ENCODE peak calls at places on chromosomes 4 and X, in four cellular contexts. V is HCT116, S is K562, Q is GM12878. K is an unnamed sample. For H3K36me3, the result is how much of the 10 kb centered on the place peaks cover.

GRCh38 chrX:40778861-40779575 is 43.7 kb upstream of the MED14 start:
- DNase-seq in V (peak), S (no peak), Q (no peak), K (no peak)

GRCh38 chrX:135194684-135195083 is 23.5 kb upstream of the CT55 start:
- DNase-seq in V (no peak), S (peak), Q (no peak), K (no peak)

GRCh38 chr4:169773889-169774288 is 16.1 kb upstream of the HPF1 start:
- DNase-seq in V (no peak), S (no peak), Q (no peak), K (no peak)

GRCh38 chrX:134929813-134930212 is 61.0 kb upstream of the SMIM10 start:
- DNase-seq in V (no peak), S (no peak), Q (no peak), K (no peak)

GRCh38 chr4:77169496-77169895 is 12.5 kb downstream of the CCNG2 start:
- DNase-seq in V (no peak), S (no peak), Q (no peak), K (no peak)

GRCh38 chr4:7187297-7187592 is 5.1 kb upstream of the SORCS2 start:
- DNase-seq in V (no peak), S (no peak), Q (no peak), K (no peak)

GRCh38 chr4:8305851-8306361 is 36.4 kb downstream of the HTRA3 start:
- DNase-seq in V (no peak), S (no peak), Q (no peak), K (no peak)

GRCh38 chrX:21985332-21985777 is 44.8 kb downstream of the SMS start:
- DNase-seq in V (peak), S (peak), Q (peak), K (peak)

GRCh38 chr4:187415227-187415626 is 580.3 kb upstream of the ZFP42 start:
- DNase-seq in V (no peak), S (no peak), Q (no peak), K (no peak)

GRCh38 chr4:41346306-41347061 is 89.8 kb downstream of the UCHL1 start:
- DNase-seq in V (no peak), S (no peak), Q (no peak), K (no peak)

GRCh38 chr4:30839583-30840520 is 119.7 kb downstream of the PCDH7 start:
- DNase-seq in V (peak), S (no peak), Q (no peak), K (no peak)

GRCh38 chr4:78543424-78544238 is 7.9 kb upstream of the ANXA3 start:
- DNase-seq in V (no peak), S (no peak), Q (no peak), K (no peak)

GRCh38 chr4:120808475-120809141 is 113.9 kb downstream of the PRDM5 start:
- DNase-seq in V (no peak), S (no peak), Q (no peak), K (no peak)

GRCh38 chr4:109462297-109462696 is 28.7 kb downstream of the SEC24B start:
- DNase-seq in V (no peak), S (no peak), Q (no peak), K (no peak)

GRCh38 chrX:123960956-123961267 is 594 bp upstream of the STAG2 start:
- DNase-seq in V (no peak), S (no peak), Q (no peak), K (no peak)

GRCh38 chr4:86977621-86978184 is 42.9 kb downstream of the AFF1 start:
- DNase-seq in V (peak), S (no peak), Q (peak), K (no peak)

GRCh38 chr4:54093609-54094240 is 6.2 kb upstream of the GSX2 start:
- DNase-seq in V (no peak), S (no peak), Q (no peak), K (peak)

GRCh38 chr4:54961357-54961975 is 163.9 kb downstream of the KDR start:
- DNase-seq in V (peak), S (peak), Q (no peak), K (no peak)

GRCh38 chr4:186096681-186097080 is 7.8 kb upstream of the FAM149A start:
- DNase-seq in V (no peak), S (no peak), Q (no peak), K (no peak)

GRCh38 chr4:3522326-3522640 is 9.9 kb downstream of the LRPAP1 start:
- DNase-seq in V (no peak), S (no peak), Q (no peak), K (no peak)

GRCh38 chr4:177220376-177220775 is 89.3 kb upstream of the NEIL3 start:
- DNase-seq in V (no peak), S (no peak), Q (no peak), K (no peak)

DNA sequence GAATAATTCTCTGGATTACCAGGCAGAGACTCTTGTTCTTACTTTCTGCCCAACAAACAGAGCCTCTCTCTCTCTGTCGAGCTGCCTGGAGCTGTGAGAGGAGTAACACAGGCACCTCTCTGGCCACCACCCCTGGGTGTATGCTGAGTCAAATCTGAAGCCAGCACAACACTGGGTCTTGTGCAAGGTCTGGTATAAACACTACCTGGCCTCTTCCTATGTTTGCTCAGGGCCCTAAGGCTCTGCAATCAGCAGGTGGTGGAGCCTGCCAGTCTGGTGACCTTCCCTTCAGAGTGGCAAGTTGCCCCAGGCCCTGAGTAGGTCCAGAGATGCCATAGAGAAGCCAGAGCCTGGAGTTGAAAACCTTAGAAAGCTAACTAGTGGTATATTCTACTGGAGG is 139.9 kb downstream of the CPXCR1 start:
- DNase-seq in V (no peak), S (no peak), Q (no peak), K (no peak)
- TF ChIP-seq EGR1 in V (no peak), S (no peak), Q (no peak), K (no peak)

GRCh38 chr4:153602758-153603157 is 81.3 kb upstream of the TLR2 start:
- DNase-seq in V (no peak), S (no peak), Q (no peak), K (no peak)

GRCh38 chr4:153603258-153603657 is 80.8 kb upstream of the TLR2 start:
- DNase-seq in V (no peak), S (no peak), Q (no peak), K (no peak)

GRCh38 chr4:153603835-153604234 is 80.2 kb upstream of the TLR2 start:
- DNase-seq in V (no peak), S (no peak), Q (no peak), K (no peak)
- H3K36me3 ChIP-seq in V (under half), S (half or more), Q (under half), K (under half)

GRCh38 chr4:165678236-165678960 is 194.6 kb upstream of the TLL1 start:
- DNase-seq in V (no peak), S (no peak), Q (no peak), K (no peak)

GRCh38 chr4:165682621-165683020 is 190.4 kb upstream of the TLL1 start:
- DNase-seq in V (no peak), S (no peak), Q (no peak), K (no peak)

GRCh38 chr4:165680821-165681220 is 192.2 kb upstream of the TLL1 start:
- DNase-seq in V (no peak), S (no peak), Q (no peak), K (no peak)

GRCh38 chr4:165686756-165687155 is 186.3 kb upstream of the TLL1 start:
- DNase-seq in V (no peak), S (no peak), Q (no peak), K (no peak)

DNA sequence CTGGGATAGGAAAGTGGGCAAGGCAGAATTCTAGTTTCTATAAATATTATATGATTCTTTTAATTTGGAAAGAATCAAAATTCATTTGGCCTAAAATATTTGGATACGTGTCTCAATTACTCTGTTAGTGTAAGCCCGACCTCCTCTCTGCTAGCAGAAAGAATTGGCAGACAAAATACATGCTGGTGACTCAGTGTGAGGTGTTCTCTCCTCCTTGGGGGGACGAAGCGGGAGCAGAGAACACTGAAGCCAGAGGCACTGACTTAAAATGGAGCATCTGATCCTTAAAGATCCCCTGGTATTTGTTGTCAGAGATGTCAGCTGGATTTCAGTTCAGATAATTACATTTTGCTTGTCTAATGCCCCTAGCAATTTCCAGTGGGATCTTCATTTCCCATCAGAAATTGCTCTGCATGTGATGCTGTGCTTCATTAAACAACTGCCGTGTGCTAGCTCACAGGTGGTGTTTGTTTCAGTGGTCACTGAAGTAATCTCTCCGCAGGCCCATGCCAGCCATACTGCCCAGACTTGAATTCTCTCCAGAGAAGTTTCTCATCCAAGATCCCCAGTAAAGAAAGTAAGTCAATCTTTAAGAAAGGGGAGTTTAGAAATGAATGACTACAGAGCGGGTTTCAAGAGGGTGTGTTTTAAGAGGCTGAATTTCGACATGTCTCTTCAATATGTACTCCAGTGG is 188.7 kb upstream of the TLL1 start:
- DNase-seq in V (no peak), S (no peak), Q (no peak), K (no peak)
- TF ChIP-seq EGR1 in V (no peak), S (no peak), Q (no peak), K (no peak)

GRCh38 chr4:124484940-124485339 is 227.6 kb downstream of the ANKRD50 start:
- DNase-seq in V (no peak), S (no peak), Q (no peak), K (no peak)

GRCh38 chr4:124481123-124481522 is 231.4 kb downstream of the ANKRD50 start:
- DNase-seq in V (no peak), S (no peak), Q (no peak), K (no peak)

GRCh38 chr4:124486423-124486822 is 226.1 kb downstream of the ANKRD50 start:
- DNase-seq in V (peak), S (no peak), Q (no peak), K (no peak)

GRCh38 chr4:124483043-124483906 is 229.3 kb downstream of the ANKRD50 start:
- DNase-seq in V (no peak), S (no peak), Q (no peak), K (no peak)

DNA sequence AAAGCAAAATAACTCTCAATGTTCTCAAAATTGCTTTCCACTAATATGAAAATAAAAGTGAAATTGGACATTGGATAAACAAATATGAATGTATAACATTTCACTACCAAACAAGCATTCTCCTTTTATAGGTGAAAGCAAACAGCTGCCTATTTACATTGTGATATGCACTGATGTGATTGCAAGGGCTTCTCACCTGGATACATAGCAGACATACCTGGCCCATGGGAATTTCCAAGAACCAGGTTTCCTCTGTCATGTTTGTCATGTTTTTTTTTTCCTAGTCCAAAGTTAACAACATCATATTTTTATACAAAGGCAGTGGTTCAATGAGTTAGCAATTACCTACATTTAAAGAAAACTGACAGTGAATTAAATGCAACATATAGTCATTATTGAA is 228.5 kb downstream of the ANKRD50 start:
- DNase-seq in V (no peak), S (no peak), Q (no peak), K (no peak)
- H3K36me3 ChIP-seq in V (under half), S (under half), Q (under half), K (under half)

K was measured in H1.